ENCODE peak calls at places on chromosome 3, in eight cellular contexts. H is left ventricle myocardium inferior, P is esophagus squamous epithelium, I is kidney epithelial cell, U is hepatocyte, Y is cardiac muscle cell, V is GM23248, D is BJ. X is an unnamed sample. For H3K27me3 and H3K36me3, the result is how much of the 10 kb centered on the place peaks cover.

GRCh38 chr3:98259707-98260106 is 4.3 kb upstream of the OR5H6 start:
- DNase-seq in H (no peak), P (no peak), I (no peak), U (no peak), Y (no peak), V (no peak), D (no peak), X (no peak)

GRCh38 chr3:170421147-170421641 is 2.5 kb downstream of the CLDN11 start:
- DNase-seq in H (peak), P (no peak), I (no peak), U (peak), Y (peak), V (peak), D (no peak), X (peak)

GRCh38 chr3:34016925-34017592 is 218.6 kb downstream of the PDCD6IP start:
- DNase-seq in H (no peak), P (no peak), I (no peak), U (no peak), Y (no peak), V (no peak), D (no peak), X (no peak)

GRCh38 chr3:151925876-151926275 is 52.4 kb downstream of the SUCNR1 start:
- DNase-seq in H (no peak), P (no peak), I (peak), U (no peak), Y (peak), V (peak), D (peak), X (no peak)

GRCh38 chr3:138089091-138089490 is 26.3 kb downstream of the DZIP1L start:
- DNase-seq in H (no peak), P (no peak), I (no peak), U (no peak), Y (peak), V (peak), D (no peak), X (no peak)

GRCh38 chr3:87002346-87002745 is 11.4 kb upstream of the VGLL3 start:
- DNase-seq in H (no peak), P (no peak), I (no peak), U (peak), Y (no peak), V (no peak), D (no peak), X (no peak)

GRCh38 chr3:52281980-52282801 is 3.7 kb upstream of the WDR82 start:
- DNase-seq in H (no peak), P (no peak), I (no peak), U (no peak), Y (no peak), V (peak), D (no peak), X (no peak)

GRCh38 chr3:111732248-111732879 is 126.7 kb upstream of the PHLDB2 start:
- DNase-seq in H (no peak), P (no peak), I (no peak), U (peak), Y (no peak), V (no peak), D (no peak), X (no peak)

GRCh38 chr3:188926141-188926540 is 245.6 kb upstream of the TPRG1 start:
- DNase-seq in H (no peak), P (no peak), I (no peak), U (no peak), Y (no peak), V (no peak), D (no peak), X (no peak)

GRCh38 chr3:35931867-35932266 is 292.5 kb downstream of the ARPP21 start:
- DNase-seq in H (no peak), P (no peak), I (no peak), U (no peak), Y (peak), V (no peak), D (no peak), X (no peak)

GRCh38 chr3:48997714-48998637 is 7.9 kb downstream of the P4HTM start:
- DNase-seq in H (no peak), P (no peak), I (no peak), U (no peak), Y (no peak), V (no peak), D (no peak), X (peak)

GRCh38 chr3:157520485-157521184 is 17.4 kb upstream of the VEPH1 start:
- DNase-seq in H (no peak), P (no peak), I (no peak), U (no peak), Y (no peak), V (peak), D (peak), X (no peak)

GRCh38 chr3:172987268-172987667 is 153.8 kb downstream of the SPATA16 start:
- DNase-seq in H (no peak), P (no peak), I (no peak), U (peak), Y (no peak), V (no peak), D (no peak), X (peak)

GRCh38 chr3:24678441-24678865 is 183.8 kb upstream of the THRB start:
- DNase-seq in H (no peak), P (no peak), I (peak), U (peak), Y (peak), V (peak), D (peak), X (no peak)

GRCh38 chr3:172680684-172681083 is 30.2 kb downstream of the NCEH1 start:
- DNase-seq in H (no peak), P (no peak), I (no peak), U (no peak), Y (no peak), V (peak), D (no peak), X (no peak)

GRCh38 chr3:10558726-10559125 is 53.3 kb upstream of the ATP2B2 start:
- DNase-seq in H (no peak), P (no peak), I (no peak), U (no peak), Y (no peak), V (no peak), D (no peak), X (no peak)

DNA sequence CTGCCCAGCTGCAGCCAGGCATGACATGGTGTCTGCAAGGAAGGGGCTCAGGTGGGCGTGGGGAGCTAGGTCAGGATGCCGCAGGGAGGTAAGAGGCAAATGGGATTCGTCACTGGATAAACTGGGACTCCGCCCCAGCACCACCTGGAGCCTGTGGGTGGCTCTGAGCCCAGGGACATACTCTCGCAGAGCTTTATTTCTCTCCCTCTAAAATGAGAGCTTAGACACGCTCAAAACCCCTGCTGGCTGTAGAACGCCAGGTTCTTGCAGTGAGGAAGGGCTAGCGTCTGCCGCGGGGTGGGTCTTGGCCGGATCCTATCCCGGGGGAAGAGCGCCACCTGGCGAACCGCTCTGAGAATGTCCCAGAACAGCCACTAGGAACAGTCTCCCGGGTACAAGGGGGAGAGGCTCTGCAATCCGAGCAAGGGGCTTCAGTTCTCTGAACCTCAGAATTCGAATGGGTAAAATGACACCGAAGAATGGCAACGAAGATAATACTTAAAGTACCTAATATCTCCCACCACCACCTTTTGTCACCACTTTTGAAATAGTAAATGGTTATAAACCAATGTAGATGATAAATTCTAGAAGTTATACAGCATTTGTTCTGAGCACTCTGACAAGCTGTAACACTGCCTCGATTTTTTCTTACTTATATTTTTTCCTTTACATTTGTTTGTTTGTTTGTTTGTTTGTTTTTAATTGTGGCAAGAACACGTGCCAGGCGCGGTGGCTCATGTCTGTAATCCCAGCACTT is 53.2 kb upstream of the SRGAP3 start:
- DNase-seq in H (peak), P (no peak), I (peak), U (peak), Y (peak), V (peak), D (no peak), X (peak)
- H3K4me3 ChIP-seq in H (peak), P (peak), I (peak), U (peak), Y (no peak), V (peak), D (no peak), X (peak)

GRCh38 chr3:43996379-43997301 is 245.0 kb upstream of the TOPAZ1 start:
- DNase-seq in H (no peak), P (no peak), I (no peak), U (peak), Y (peak), V (peak), D (no peak), X (peak)
- H3K27me3 ChIP-seq in H (half or more), P (half or more), I (under half), U (half or more), Y (half or more), V (half or more), D (under half), X (half or more)

GRCh38 chr3:101857279-101857678 is 8.0 kb downstream of the NFKBIZ start:
- DNase-seq in H (no peak), P (no peak), I (no peak), U (no peak), Y (peak), V (no peak), D (no peak), X (no peak)
- H3K36me3 ChIP-seq in H (half or more), P (half or more), I (under half), U (under half), Y (half or more), V (half or more), D (under half), X (under half)

GRCh38 chr3:177060492-177060891 is 136.8 kb downstream of the TBL1XR1 start:
- DNase-seq in H (no peak), P (no peak), I (no peak), U (no peak), Y (no peak), V (no peak), D (no peak), X (no peak)
- H3K4me3 ChIP-seq in H (no peak), P (no peak), I (no peak), U (no peak), Y (no peak), V (no peak), D (no peak), X (no peak)

DNA sequence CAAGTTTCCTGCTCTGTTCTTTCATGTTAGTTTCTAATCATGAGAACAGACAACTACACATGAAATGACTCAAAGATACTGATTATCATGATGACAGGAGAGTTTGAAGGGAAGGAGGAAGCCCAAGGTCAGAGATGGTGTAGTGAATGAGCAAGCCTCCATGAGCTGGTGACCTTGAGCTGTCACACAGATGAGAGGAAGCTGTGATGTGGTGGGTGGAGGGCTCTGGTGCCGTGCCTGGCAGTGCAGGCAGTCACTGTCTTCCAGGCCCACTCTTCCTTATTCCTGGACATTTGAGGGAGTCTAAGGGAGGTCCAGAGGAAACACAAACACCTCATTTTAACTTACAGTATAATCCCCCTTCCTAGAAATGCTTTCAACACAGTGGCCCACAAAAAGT is 133.4 kb upstream of the ROPN1 start:
- DNase-seq in H (no peak), P (no peak), I (no peak), U (no peak), Y (no peak), V (no peak), D (no peak), X (no peak)
- H3K27me3 ChIP-seq in H (under half), P (under half), I (under half), U (under half), Y (half or more), V (under half), D (under half), X (under half)